ENCODE peak calls at places on chromosomes 16 and 17, in nine cellular contexts. Z, M, G, R, O, B, V, Q and Y are unnamed samples.

GRCh38 chr17:4108397-4108796 is 34.4 kb downstream of the ZZEF1 start:
- DNase-seq in Z (no peak), M (no peak), G (no peak), R (no peak), O (no peak), B (no peak), V (no peak), Q (no peak), Y (no peak)

GRCh38 chr17:78133971-78134898 is 3.7 kb downstream of the TMC8 start:
- DNase-seq in Z (peak), M (peak), G (peak), R (peak), O (peak), B (peak), V (no peak), Q (peak), Y (no peak)

GRCh38 chr16:64754279-64754678 is 367.6 kb downstream of the CDH11 start:
- DNase-seq in Z (no peak), M (no peak), G (no peak), R (no peak), O (peak), B (no peak), V (no peak), Q (no peak), Y (no peak)

GRCh38 chr16:86046026-86046713 is 147.2 kb downstream of the IRF8 start:
- DNase-seq in Z (no peak), M (no peak), G (no peak), R (peak), O (no peak), B (no peak), V (no peak), Q (peak), Y (no peak)

GRCh38 chr16:85998868-85999729 is 100.1 kb downstream of the IRF8 start:
- DNase-seq in Z (no peak), M (no peak), G (no peak), R (no peak), O (no peak), B (no peak), V (peak), Q (no peak), Y (no peak)

GRCh38 chr17:78019367-78019975 is 61.0 kb downstream of the TNRC6C start:
- DNase-seq in Z (peak), M (peak), G (no peak), R (no peak), O (peak), B (peak), V (no peak), Q (no peak), Y (peak)

GRCh38 chr17:17836818-17837379 is at the start of gene SREBF1:
- DNase-seq in Z (peak), M (no peak), G (no peak), R (peak), O (peak), B (no peak), V (no peak), Q (peak), Y (no peak)

GRCh38 chr16:11759997-11760396 is 17.3 kb upstream of the TXNDC11 start:
- DNase-seq in Z (no peak), M (no peak), G (no peak), R (no peak), O (no peak), B (no peak), V (no peak), Q (no peak), Y (no peak)

GRCh38 chr16:77833906-77834599 is 45.7 kb downstream of the VAT1L start:
- DNase-seq in Z (no peak), M (no peak), G (no peak), R (no peak), O (peak), B (peak), V (peak), Q (no peak), Y (peak)

GRCh38 chr17:78132086-78132676 is 1.6 kb downstream of the TMC8 start:
- DNase-seq in Z (no peak), M (peak), G (peak), R (peak), O (no peak), B (no peak), V (no peak), Q (peak), Y (no peak)

GRCh38 chr16:1523581-1524245 is 9.8 kb upstream of the TMEM204 start:
- DNase-seq in Z (no peak), M (no peak), G (no peak), R (no peak), O (no peak), B (no peak), V (no peak), Q (no peak), Y (no peak)

GRCh38 chr16:11619327-11619851 is 32.7 kb upstream of the LITAF start:
- DNase-seq in Z (no peak), M (peak), G (no peak), R (no peak), O (no peak), B (no peak), V (no peak), Q (no peak), Y (no peak)

GRCh38 chr16:78866556-78866955 is 734.0 kb downstream of the MAF start:
- DNase-seq in Z (no peak), M (no peak), G (no peak), R (no peak), O (no peak), B (no peak), V (no peak), Q (no peak), Y (no peak)

GRCh38 chr17:27456681-27457404 is 595 bp downstream of the KSR1 start:
- DNase-seq in Z (peak), M (no peak), G (no peak), R (peak), O (no peak), B (no peak), V (no peak), Q (peak), Y (no peak)

GRCh38 chr17:7822126-7822525 is 11.9 kb upstream of the KDM6B start:
- DNase-seq in Z (no peak), M (no peak), G (no peak), R (no peak), O (no peak), B (no peak), V (no peak), Q (no peak), Y (no peak)

GRCh38 chr17:56752263-56752662 is 81.5 kb downstream of the C17orf67 start:
- DNase-seq in Z (no peak), M (no peak), G (no peak), R (no peak), O (peak), B (peak), V (no peak), Q (no peak), Y (no peak)

GRCh38 chr16:88451586-88452484 is 1.2 kb upstream of the ZFPM1 start:
- DNase-seq in Z (no peak), M (no peak), G (no peak), R (no peak), O (no peak), B (no peak), V (no peak), Q (no peak), Y (no peak)

GRCh38 chr17:79777166-79777843 is 643 bp upstream of the CBX2 start:
- DNase-seq in Z (peak), M (no peak), G (peak), R (peak), O (peak), B (peak), V (no peak), Q (peak), Y (peak)

GRCh38 chr17:45384800-45385262 is 47.8 kb downstream of the ARHGAP27 start:
- DNase-seq in Z (no peak), M (no peak), G (no peak), R (no peak), O (no peak), B (no peak), V (no peak), Q (no peak), Y (no peak)

GRCh38 chr16:354971-355441 is 2.5 kb upstream of the AXIN1 start:
- DNase-seq in Z (no peak), M (peak), G (no peak), R (no peak), O (no peak), B (no peak), V (no peak), Q (peak), Y (no peak)
- H3K4me3 ChIP-seq in Z (no peak), M (peak), G (no peak), R (no peak), O (no peak), B (no peak), V (no peak), Q (no peak), Y (no peak)

GRCh38 chr17:40072481-40073346 is 9.9 kb downstream of the THRA start:
- DNase-seq in Z (peak), M (no peak), G (peak), R (peak), O (no peak), B (no peak), V (no peak), Q (peak), Y (no peak)

GRCh38 chr17:40071720-40072480 is 9.1 kb downstream of the THRA start:
- DNase-seq in Z (peak), M (no peak), G (peak), R (peak), O (no peak), B (no peak), V (peak), Q (peak), Y (peak)

GRCh38 chr17:40070644-40070894 is 7.8 kb downstream of the THRA start:
- DNase-seq in Z (no peak), M (no peak), G (no peak), R (no peak), O (no peak), B (no peak), V (no peak), Q (no peak), Y (no peak)

GRCh38 chr17:40069751-40070643 is 7.2 kb downstream of the THRA start:
- DNase-seq in Z (peak), M (peak), G (no peak), R (peak), O (peak), B (peak), V (no peak), Q (peak), Y (peak)

DNA sequence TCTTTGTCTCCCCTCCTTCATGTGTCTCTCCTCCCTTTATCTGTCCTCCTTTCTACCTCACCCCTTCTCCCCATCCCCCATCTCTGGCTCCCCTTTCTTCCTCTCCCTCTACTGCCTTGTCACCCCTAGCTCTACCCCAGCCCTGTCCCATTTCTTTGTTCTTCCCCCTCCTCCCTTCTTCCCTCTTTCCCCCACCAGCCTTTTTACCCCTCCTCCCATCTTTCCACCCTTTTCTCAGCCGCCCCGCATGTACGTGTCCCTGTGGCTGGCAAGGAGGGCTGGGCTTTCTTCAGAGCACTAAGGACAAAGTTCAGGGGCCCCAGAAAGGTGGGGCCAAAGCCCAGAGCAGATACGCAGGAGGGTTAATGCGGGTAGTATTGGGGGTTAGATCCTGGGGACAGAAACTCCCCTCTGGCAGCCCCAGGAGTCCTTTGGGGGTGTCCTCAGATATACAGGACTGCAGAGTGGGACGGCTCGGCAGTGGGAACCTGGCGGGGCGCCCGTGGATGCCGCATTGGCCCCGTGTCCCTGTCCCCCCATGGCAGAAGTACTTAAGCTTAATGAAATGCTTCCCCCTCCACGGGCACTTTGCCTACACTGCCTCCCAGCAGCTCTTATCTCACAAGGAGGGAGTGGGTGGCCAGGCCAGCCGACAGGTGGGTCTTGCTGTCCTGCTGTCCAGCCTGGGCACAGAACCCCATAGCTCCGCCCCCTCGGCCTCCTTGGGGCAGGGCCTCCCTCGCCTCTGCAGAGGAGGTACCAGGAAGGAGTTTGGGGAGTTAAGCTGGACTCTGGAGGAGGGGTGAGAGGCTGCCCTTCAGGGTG is 8.3 kb downstream of the THRA start:
- DNase-seq in Z (peak), M (no peak), G (no peak), R (peak), O (no peak), B (no peak), V (peak), Q (peak), Y (no peak)
- H3K4me3 ChIP-seq in Z (peak), M (no peak), G (no peak), R (no peak), O (no peak), B (no peak), V (peak), Q (no peak), Y (no peak)

GRCh38 chr17:83121921-83122820 is 42.8 kb downstream of the METRNL start:
- DNase-seq in Z (no peak), M (no peak), G (no peak), R (no peak), O (no peak), B (peak), V (peak), Q (peak), Y (no peak)
- H3K4me3 ChIP-seq in Z (peak), M (no peak), G (no peak), R (no peak), O (no peak), B (no peak), V (peak), Q (no peak), Y (no peak)

GRCh38 chr17:66445229-66445628 is 142.8 kb downstream of the PRKCA start:
- DNase-seq in Z (peak), M (no peak), G (peak), R (no peak), O (no peak), B (peak), V (no peak), Q (no peak), Y (no peak)
- H3K4me3 ChIP-seq in Z (no peak), M (no peak), G (no peak), R (no peak), O (no peak), B (no peak), V (no peak), Q (no peak), Y (no peak)

DNA sequence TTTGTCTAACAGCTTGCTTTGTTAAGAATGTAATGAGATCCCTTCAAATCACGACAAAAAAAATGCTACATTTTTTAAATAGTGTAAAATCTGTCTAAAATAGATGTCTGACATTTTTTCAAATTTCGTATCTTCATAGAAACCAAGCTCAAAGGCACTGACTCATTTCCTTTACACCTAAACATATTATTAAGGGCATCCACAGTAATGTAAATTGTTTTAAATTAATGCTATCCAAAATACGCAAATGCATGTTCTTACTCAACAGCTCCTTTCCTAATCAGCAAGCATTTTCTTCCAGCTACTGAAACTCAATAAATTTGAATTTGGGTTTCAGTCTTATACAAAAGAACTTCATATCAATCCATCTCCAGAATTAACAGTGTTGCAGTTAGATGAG is 4.4 kb downstream of the C16orf87 start:
- DNase-seq in Z (no peak), M (no peak), G (no peak), R (no peak), O (peak), B (no peak), V (no peak), Q (no peak), Y (no peak)
- H3K4me3 ChIP-seq in Z (no peak), M (peak), G (no peak), R (no peak), O (peak), B (no peak), V (no peak), Q (no peak), Y (no peak)

DNA sequence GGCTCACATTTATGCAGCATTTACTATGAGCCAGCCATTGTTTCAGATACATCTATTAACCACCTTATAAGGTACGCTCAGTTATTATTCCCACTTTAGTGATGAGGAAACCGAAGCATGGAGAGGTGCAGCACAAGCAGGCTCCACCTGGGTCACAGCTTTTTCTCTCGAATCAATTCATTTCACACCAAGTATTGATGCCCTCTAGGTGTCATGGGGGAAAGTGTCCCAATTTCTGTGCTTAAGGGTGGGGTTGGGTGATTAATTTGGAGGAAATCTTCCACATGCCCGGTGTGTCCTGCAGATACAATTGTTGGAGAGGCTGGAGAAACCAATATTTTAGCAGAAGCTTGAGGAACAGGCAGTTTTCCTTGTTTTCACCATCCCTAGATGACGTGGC is 62.7 kb upstream of the DNAJA2 start:
- DNase-seq in Z (no peak), M (no peak), G (no peak), R (no peak), O (no peak), B (no peak), V (no peak), Q (no peak), Y (no peak)
- H3K4me3 ChIP-seq in Z (no peak), M (no peak), G (no peak), R (no peak), O (no peak), B (no peak), V (no peak), Q (no peak), Y (no peak)

GRCh38 chr17:57911834-57912673 is 43.2 kb downstream of the CUEDC1 start:
- DNase-seq in Z (no peak), M (no peak), G (no peak), R (peak), O (no peak), B (peak), V (peak), Q (no peak), Y (peak)
- H3K4me3 ChIP-seq in Z (peak), M (no peak), G (no peak), R (no peak), O (no peak), B (no peak), V (no peak), Q (no peak), Y (no peak)

GRCh38 chr16:21233045-21233520 is 416 bp upstream of the ANKS4B start:
- DNase-seq in Z (no peak), M (no peak), G (no peak), R (no peak), O (no peak), B (no peak), V (no peak), Q (no peak), Y (no peak)
- H3K4me3 ChIP-seq in Z (no peak), M (no peak), G (no peak), R (no peak), O (no peak), B (no peak), V (no peak), Q (no peak), Y (no peak)